ENCODE peak calls at places on chromosomes 11 and 22, in four cellular contexts. K, O, H and C are unnamed samples.

GRCh38 chr11:12090061-12090572 is 20.3 kb upstream of the MICAL2 start:
- DNase-seq in K (peak), O (peak), H (peak), C (no peak)

GRCh38 chr22:45537734-45538181 is 35.1 kb downstream of the FBLN1 start:
- DNase-seq in K (peak), O (peak), H (no peak), C (peak)

GRCh38 chr22:38203090-38203810 is 1.5 kb downstream of the MAFF start:
- DNase-seq in K (peak), O (peak), H (peak), C (no peak)

GRCh38 chr22:18950141-18950540 is 14.0 kb upstream of the PRODH start:
- DNase-seq in K (no peak), O (no peak), H (peak), C (no peak)

GRCh38 chr11:57116654-57117053 is 65.1 kb upstream of the LRRC55 start:
- DNase-seq in K (peak), O (peak), H (no peak), C (peak)

GRCh38 chr11:128187829-128188228 is 399.5 kb downstream of the ETS1 start:
- DNase-seq in K (no peak), O (no peak), H (no peak), C (no peak)

GRCh38 chr11:122556605-122557004 is 98.9 kb upstream of the UBASH3B start:
- DNase-seq in K (no peak), O (peak), H (no peak), C (no peak)

GRCh38 chr11:122202161-122202950 is 86.3 kb upstream of the BLID start:
- DNase-seq in K (peak), O (peak), H (no peak), C (no peak)

GRCh38 chr11:126139541-126140091 is 71.8 kb downstream of the RPUSD4 start:
- DNase-seq in K (peak), O (no peak), H (no peak), C (peak)

GRCh38 chr22:35540600-35541253 is at the start of gene RASD2:
- DNase-seq in K (no peak), O (peak), H (no peak), C (no peak)

GRCh38 chr22:36191106-36191836 is 10.3 kb downstream of the APOL4 start:
- DNase-seq in K (peak), O (no peak), H (no peak), C (peak)

GRCh38 chr11:33751878-33752277 is 15.7 kb upstream of the CD59 start:
- DNase-seq in K (no peak), O (no peak), H (no peak), C (no peak)

GRCh38 chr11:117643606-117644300 is 153.3 kb downstream of the DSCAML1 start:
- DNase-seq in K (no peak), O (no peak), H (no peak), C (no peak)

GRCh38 chr11:92302766-92303165 is 78.1 kb downstream of the FAT3 start:
- DNase-seq in K (no peak), O (peak), H (no peak), C (no peak)